ENCODE peak calls at places on chromosomes 13 and 19, in seven cellular contexts. One of them, this sample, is unnamed. For H3K4me1, the result is how much of the 10 kb centered on the place peaks cover.

GRCh38 chr13:76223565-76223964 is 587.4 kb downstream of the LMO7 start:
- DNase-seq in aorta: no peak
- DNase-seq in neuronal stem cell: no peak
- DNase-seq in CD8-positive, alpha-beta memory T cell: no peak
- DNase-seq in spleen: no peak
- DNase-seq in gastrocnemius medialis: no peak
- DNase-seq in cardiac muscle cell: peak
- DNase-seq in this sample: no peak

GRCh38 chr19:39824143-39825092 is 9.5 kb downstream of the DYRK1B start:
- DNase-seq in cardiac muscle cell: peak
- DNase-seq in CD8-positive, alpha-beta memory T cell: peak
- DNase-seq in aorta: peak
- DNase-seq in spleen: peak
- DNase-seq in gastrocnemius medialis: peak
- DNase-seq in neuronal stem cell: peak
- DNase-seq in this sample: peak

GRCh38 chr19:49331616-49332055 is 3.6 kb upstream of the CD37 start:
- DNase-seq in aorta: peak
- DNase-seq in spleen: peak
- DNase-seq in neuronal stem cell: no peak
- DNase-seq in CD8-positive, alpha-beta memory T cell: peak
- DNase-seq in cardiac muscle cell: peak
- DNase-seq in gastrocnemius medialis: no peak
- DNase-seq in this sample: peak

GRCh38 chr19:40438284-40438683 is 5.9 kb downstream of the SERTAD3 start:
- DNase-seq in cardiac muscle cell: no peak
- DNase-seq in aorta: no peak
- DNase-seq in neuronal stem cell: no peak
- DNase-seq in spleen: no peak
- DNase-seq in CD8-positive, alpha-beta memory T cell: no peak
- DNase-seq in gastrocnemius medialis: no peak
- DNase-seq in this sample: no peak

GRCh38 chr19:45340232-45340898 is at the start of gene KLC3:
- DNase-seq in neuronal stem cell: no peak
- DNase-seq in spleen: peak
- DNase-seq in CD8-positive, alpha-beta memory T cell: peak
- DNase-seq in gastrocnemius medialis: no peak
- DNase-seq in aorta: no peak
- DNase-seq in cardiac muscle cell: no peak
- DNase-seq in this sample: peak

GRCh38 chr13:37656247-37656940 is 57.8 kb upstream of the POSTN start:
- DNase-seq in neuronal stem cell: no peak
- DNase-seq in CD8-positive, alpha-beta memory T cell: no peak
- DNase-seq in cardiac muscle cell: peak
- DNase-seq in aorta: peak
- DNase-seq in gastrocnemius medialis: no peak
- DNase-seq in spleen: no peak
- DNase-seq in this sample: no peak

GRCh38 chr13:73136776-73137175 is 78.0 kb downstream of the KLF5 start:
- DNase-seq in gastrocnemius medialis: no peak
- DNase-seq in CD8-positive, alpha-beta memory T cell: no peak
- DNase-seq in aorta: no peak
- DNase-seq in neuronal stem cell: no peak
- DNase-seq in spleen: no peak
- DNase-seq in cardiac muscle cell: no peak
- DNase-seq in this sample: no peak

GRCh38 chr19:41302624-41303351 is 7.2 kb upstream of the CCDC97 start:
- DNase-seq in cardiac muscle cell: no peak
- DNase-seq in CD8-positive, alpha-beta memory T cell: peak
- DNase-seq in neuronal stem cell: no peak
- DNase-seq in spleen: peak
- DNase-seq in aorta: no peak
- DNase-seq in gastrocnemius medialis: no peak
- DNase-seq in this sample: no peak

GRCh38 chr13:98632971-98633370 is 56.1 kb upstream of the STK24 start:
- DNase-seq in gastrocnemius medialis: no peak
- DNase-seq in spleen: no peak
- DNase-seq in CD8-positive, alpha-beta memory T cell: no peak
- DNase-seq in cardiac muscle cell: peak
- DNase-seq in aorta: no peak
- DNase-seq in neuronal stem cell: no peak
- DNase-seq in this sample: no peak

GRCh38 chr19:58117841-58118575 is 20.0 kb upstream of the ZSCAN18 start:
- DNase-seq in cardiac muscle cell: no peak
- DNase-seq in CD8-positive, alpha-beta memory T cell: no peak
- DNase-seq in spleen: no peak
- DNase-seq in gastrocnemius medialis: no peak
- DNase-seq in aorta: no peak
- DNase-seq in neuronal stem cell: no peak
- DNase-seq in this sample: peak

GRCh38 chr19:13255719-13256059 is 105.5 kb downstream of the IER2 start:
- DNase-seq in neuronal stem cell: no peak
- DNase-seq in cardiac muscle cell: no peak
- DNase-seq in CD8-positive, alpha-beta memory T cell: no peak
- DNase-seq in gastrocnemius medialis: no peak
- DNase-seq in spleen: no peak
- DNase-seq in aorta: no peak
- DNase-seq in this sample: no peak

GRCh38 chr13:49669735-49670309 is 21.5 kb downstream of the EBPL start:
- DNase-seq in CD8-positive, alpha-beta memory T cell: peak
- DNase-seq in gastrocnemius medialis: peak
- DNase-seq in cardiac muscle cell: peak
- DNase-seq in neuronal stem cell: peak
- DNase-seq in spleen: no peak
- DNase-seq in aorta: no peak
- DNase-seq in this sample: peak

GRCh38 chr13:110445722-110446569 is 115.6 kb downstream of the RAB20 start:
- DNase-seq in aorta: no peak
- DNase-seq in cardiac muscle cell: no peak
- DNase-seq in spleen: peak
- DNase-seq in gastrocnemius medialis: no peak
- DNase-seq in CD8-positive, alpha-beta memory T cell: no peak
- DNase-seq in neuronal stem cell: no peak
- DNase-seq in this sample: no peak

GRCh38 chr19:51147663-51148062 is 5.6 kb downstream of the SIGLEC7 start:
- DNase-seq in spleen: no peak
- DNase-seq in gastrocnemius medialis: no peak
- DNase-seq in aorta: no peak
- DNase-seq in CD8-positive, alpha-beta memory T cell: no peak
- DNase-seq in cardiac muscle cell: peak
- DNase-seq in neuronal stem cell: no peak
- DNase-seq in this sample: no peak
- H3K4me1 ChIP-seq in spleen: under half
- H3K4me1 ChIP-seq in gastrocnemius medialis: under half
- H3K4me1 ChIP-seq in aorta: under half
- H3K4me1 ChIP-seq in CD8-positive, alpha-beta memory T cell: under half
- H3K4me1 ChIP-seq in cardiac muscle cell: under half
- H3K4me1 ChIP-seq in neuronal stem cell: under half
- H3K4me1 ChIP-seq in this sample: under half

GRCh38 chr13:48234652-48235099 is 1.7 kb downstream of the ITM2B start:
- DNase-seq in CD8-positive, alpha-beta memory T cell: no peak
- DNase-seq in cardiac muscle cell: no peak
- DNase-seq in gastrocnemius medialis: no peak
- DNase-seq in neuronal stem cell: no peak
- DNase-seq in aorta: no peak
- DNase-seq in spleen: no peak
- DNase-seq in this sample: no peak
- H3K4me1 ChIP-seq in CD8-positive, alpha-beta memory T cell: half or more
- H3K4me1 ChIP-seq in cardiac muscle cell: under half
- H3K4me1 ChIP-seq in gastrocnemius medialis: half or more
- H3K4me1 ChIP-seq in neuronal stem cell: under half
- H3K4me1 ChIP-seq in aorta: under half
- H3K4me1 ChIP-seq in spleen: half or more
- H3K4me1 ChIP-seq in this sample: under half

DNA sequence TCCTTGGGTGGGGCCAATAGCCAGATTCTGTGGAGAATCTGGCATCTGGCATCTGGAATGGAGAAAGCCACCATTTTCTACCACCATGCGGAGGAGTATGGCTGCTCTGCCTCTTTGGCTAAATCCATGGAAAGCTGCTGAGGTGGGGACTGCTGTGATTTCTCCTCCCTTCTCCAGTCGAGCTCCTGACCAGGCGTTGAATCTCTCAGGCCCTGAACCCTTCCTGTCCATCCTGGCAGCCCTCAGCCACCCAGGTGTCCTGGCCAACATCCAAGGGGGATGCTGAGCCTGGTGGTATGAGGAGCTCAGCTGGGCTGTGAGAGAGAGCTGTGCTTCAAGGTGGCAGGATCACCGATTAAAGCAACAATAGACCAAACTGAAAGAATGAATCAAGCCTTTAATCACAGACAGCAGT is 17.4 kb upstream of the SIGLEC6 start:
- DNase-seq in cardiac muscle cell: no peak
- DNase-seq in gastrocnemius medialis: no peak
- DNase-seq in aorta: no peak
- DNase-seq in spleen: no peak
- DNase-seq in CD8-positive, alpha-beta memory T cell: no peak
- DNase-seq in neuronal stem cell: no peak
- DNase-seq in this sample: no peak
- H3K4me1 ChIP-seq in cardiac muscle cell: under half
- H3K4me1 ChIP-seq in gastrocnemius medialis: under half
- H3K4me1 ChIP-seq in aorta: under half
- H3K4me1 ChIP-seq in spleen: under half
- H3K4me1 ChIP-seq in CD8-positive, alpha-beta memory T cell: under half
- H3K4me1 ChIP-seq in neuronal stem cell: under half
- H3K4me1 ChIP-seq in this sample: under half

GRCh38 chr13:27037571-27037970 is 134.0 kb downstream of the USP12 start:
- DNase-seq in gastrocnemius medialis: no peak
- DNase-seq in aorta: no peak
- DNase-seq in cardiac muscle cell: no peak
- DNase-seq in spleen: no peak
- DNase-seq in neuronal stem cell: no peak
- DNase-seq in CD8-positive, alpha-beta memory T cell: no peak
- DNase-seq in this sample: no peak
- H3K4me1 ChIP-seq in gastrocnemius medialis: under half
- H3K4me1 ChIP-seq in aorta: under half
- H3K4me1 ChIP-seq in cardiac muscle cell: under half
- H3K4me1 ChIP-seq in spleen: under half
- H3K4me1 ChIP-seq in neuronal stem cell: under half
- H3K4me1 ChIP-seq in CD8-positive, alpha-beta memory T cell: under half
- H3K4me1 ChIP-seq in this sample: under half

DNA sequence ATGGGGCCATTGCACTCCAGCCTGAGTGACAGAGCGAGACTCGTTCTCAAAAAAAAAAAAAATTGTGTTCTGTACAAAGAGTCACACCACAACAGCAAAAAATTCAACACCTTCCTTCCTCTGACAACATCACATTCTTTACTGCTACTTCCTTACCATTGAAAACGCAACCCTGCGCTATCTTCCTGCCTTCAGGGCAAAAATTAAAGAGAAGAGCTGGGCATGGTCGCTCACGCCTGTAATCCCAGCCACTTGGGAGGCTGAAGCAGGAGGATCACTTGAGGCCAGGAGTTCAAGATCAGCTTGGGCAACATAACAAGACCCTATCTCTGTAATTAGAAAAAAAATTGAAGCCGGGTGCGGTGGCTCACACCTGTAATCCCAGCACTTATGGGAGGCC is 9.4 kb upstream of the ZNF444 start:
- DNase-seq in spleen: no peak
- DNase-seq in cardiac muscle cell: no peak
- DNase-seq in gastrocnemius medialis: no peak
- DNase-seq in CD8-positive, alpha-beta memory T cell: no peak
- DNase-seq in aorta: no peak
- DNase-seq in neuronal stem cell: no peak
- DNase-seq in this sample: no peak
- H3K4me1 ChIP-seq in spleen: under half
- H3K4me1 ChIP-seq in cardiac muscle cell: under half
- H3K4me1 ChIP-seq in gastrocnemius medialis: under half
- H3K4me1 ChIP-seq in CD8-positive, alpha-beta memory T cell: under half
- H3K4me1 ChIP-seq in aorta: under half
- H3K4me1 ChIP-seq in neuronal stem cell: under half
- H3K4me1 ChIP-seq in this sample: under half

GRCh38 chr19:3149526-3150505 is 14.0 kb downstream of the GNA15 start:
- DNase-seq in CD8-positive, alpha-beta memory T cell: no peak
- DNase-seq in aorta: peak
- DNase-seq in neuronal stem cell: no peak
- DNase-seq in gastrocnemius medialis: no peak
- DNase-seq in cardiac muscle cell: no peak
- DNase-seq in spleen: no peak
- DNase-seq in this sample: no peak

GRCh38 chr19:3151563-3152430 is 16.0 kb downstream of the GNA15 start:
- DNase-seq in CD8-positive, alpha-beta memory T cell: no peak
- DNase-seq in spleen: peak
- DNase-seq in neuronal stem cell: no peak
- DNase-seq in gastrocnemius medialis: no peak
- DNase-seq in aorta: peak
- DNase-seq in cardiac muscle cell: no peak
- DNase-seq in this sample: no peak

GRCh38 chr19:3149089-3149488 is 13.3 kb downstream of the GNA15 start:
- DNase-seq in gastrocnemius medialis: no peak
- DNase-seq in neuronal stem cell: no peak
- DNase-seq in cardiac muscle cell: no peak
- DNase-seq in aorta: peak
- DNase-seq in spleen: no peak
- DNase-seq in CD8-positive, alpha-beta memory T cell: no peak
- DNase-seq in this sample: no peak

GRCh38 chr19:3152431-3152780 is 16.6 kb downstream of the GNA15 start:
- DNase-seq in neuronal stem cell: no peak
- DNase-seq in aorta: peak
- DNase-seq in spleen: peak
- DNase-seq in cardiac muscle cell: no peak
- DNase-seq in gastrocnemius medialis: no peak
- DNase-seq in CD8-positive, alpha-beta memory T cell: no peak
- DNase-seq in this sample: no peak

DNA sequence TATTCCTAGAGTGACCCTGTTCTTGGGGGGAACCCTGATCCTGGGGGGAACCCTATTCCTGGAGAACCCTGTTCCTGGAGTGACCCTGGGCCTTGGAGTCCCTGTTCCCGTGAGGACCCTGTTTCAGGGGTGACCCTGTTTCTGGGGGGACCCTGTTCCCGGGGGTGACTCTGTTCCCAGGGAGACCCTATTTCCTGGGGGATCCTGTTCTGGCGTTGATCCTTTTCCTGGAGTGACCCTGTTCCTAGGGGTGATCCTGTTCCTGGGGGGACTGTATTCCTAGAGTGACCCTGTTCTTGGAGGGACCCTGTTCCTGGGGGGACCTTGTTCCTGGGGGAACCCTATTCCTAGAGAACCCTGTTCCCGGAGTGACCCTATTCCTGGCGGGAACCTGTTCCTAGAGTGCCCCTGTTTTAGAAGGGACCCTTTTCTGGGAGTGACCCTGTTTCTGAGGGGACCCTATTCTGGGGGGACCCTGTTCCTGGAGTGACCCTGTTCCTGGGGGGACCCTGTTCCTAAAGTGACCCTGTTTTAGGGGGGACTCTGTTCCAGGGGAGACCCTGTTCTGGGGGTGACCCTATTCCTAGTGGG is 15.0 kb downstream of the GNA15 start:
- DNase-seq in gastrocnemius medialis: no peak
- DNase-seq in neuronal stem cell: no peak
- DNase-seq in CD8-positive, alpha-beta memory T cell: no peak
- DNase-seq in cardiac muscle cell: no peak
- DNase-seq in spleen: peak
- DNase-seq in aorta: peak
- DNase-seq in this sample: no peak
- H3K4me1 ChIP-seq in gastrocnemius medialis: under half
- H3K4me1 ChIP-seq in neuronal stem cell: under half
- H3K4me1 ChIP-seq in CD8-positive, alpha-beta memory T cell: under half
- H3K4me1 ChIP-seq in cardiac muscle cell: under half
- H3K4me1 ChIP-seq in spleen: under half
- H3K4me1 ChIP-seq in aorta: under half
- H3K4me1 ChIP-seq in this sample: under half

GRCh38 chr19:1474011-1474764 is 4.8 kb downstream of the C19orf25 start:
- DNase-seq in neuronal stem cell: no peak
- DNase-seq in gastrocnemius medialis: no peak
- DNase-seq in spleen: no peak
- DNase-seq in aorta: no peak
- DNase-seq in cardiac muscle cell: no peak
- DNase-seq in CD8-positive, alpha-beta memory T cell: no peak
- DNase-seq in this sample: no peak
- H3K4me1 ChIP-seq in neuronal stem cell: under half
- H3K4me1 ChIP-seq in gastrocnemius medialis: under half
- H3K4me1 ChIP-seq in spleen: under half
- H3K4me1 ChIP-seq in aorta: under half
- H3K4me1 ChIP-seq in cardiac muscle cell: under half
- H3K4me1 ChIP-seq in CD8-positive, alpha-beta memory T cell: under half
- H3K4me1 ChIP-seq in this sample: under half

This sample was measured in thyroid gland.